ENCODE peak calls at places on chromosomes 16 and 17, in nine cellular contexts. I is transverse colon; H is A172; K is SK-MEL-5; L is epithelial cell of esophagus; R is T-helper 2 cell; O is cardiac fibroblast; D is skeletal muscle cell; P is activated CD4-positive, alpha-beta memory T cell treated with anti-CD3 and anti-CD28 coated beads, Interleukin-2, amount 10 ng/mL, durations not matched to agents 7 days and 5 days. M is an unnamed sample.

GRCh38 chr16:11478431-11479119 is 108.1 kb downstream of the LITAF start:
- DNase-seq in I (no peak), H (no peak), K (no peak), L (no peak), R (no peak), O (no peak), D (no peak), P (no peak), M (no peak)

GRCh38 chr17:42406602-42407288 is 16.3 kb downstream of the CAVIN1 start:
- DNase-seq in I (no peak), H (no peak), K (no peak), L (no peak), R (no peak), O (no peak), D (no peak), P (no peak), M (no peak)

GRCh38 chr17:82245144-82246039 is 16.6 kb downstream of the SLC16A3 start:
- DNase-seq in I (no peak), H (no peak), K (no peak), L (peak), R (no peak), O (no peak), D (no peak), P (no peak), M (no peak)

GRCh38 chr16:53826658-53827057 is 122.7 kb downstream of the FTO start:
- DNase-seq in I (no peak), H (no peak), K (no peak), L (no peak), R (no peak), O (no peak), D (no peak), P (no peak), M (no peak)

GRCh38 chr16:31876955-31877828 is 3.6 kb downstream of the ZNF267 start:
- DNase-seq in I (no peak), H (peak), K (no peak), L (peak), R (peak), O (peak), D (peak), P (peak), M (peak)

GRCh38 chr16:15996432-15997109 is 47.2 kb downstream of the ABCC1 start:
- DNase-seq in I (no peak), H (peak), K (no peak), L (peak), R (no peak), O (peak), D (no peak), P (no peak), M (peak)

GRCh38 chr17:58306131-58306951 is 22.3 kb downstream of the TSPOAP1 start:
- DNase-seq in I (no peak), H (no peak), K (no peak), L (no peak), R (no peak), O (no peak), D (no peak), P (no peak), M (no peak)

GRCh38 chr16:31022574-31023251 is 10.6 kb upstream of the STX4 start:
- DNase-seq in I (no peak), H (no peak), K (no peak), L (no peak), R (no peak), O (no peak), D (no peak), P (no peak), M (no peak)

GRCh38 chr17:77508047-77508715 is 367.4 kb downstream of the SEC14L1 start:
- DNase-seq in I (no peak), H (no peak), K (no peak), L (peak), R (no peak), O (no peak), D (no peak), P (no peak), M (no peak)

GRCh38 chr17:6755731-6756184 is at the start of gene XAF1:
- DNase-seq in I (peak), H (no peak), K (peak), L (no peak), R (peak), O (peak), D (peak), P (peak), M (peak)

GRCh38 chr16:19001788-19002187 is 18.1 kb downstream of the TMC7 start:
- DNase-seq in I (no peak), H (peak), K (no peak), L (peak), R (no peak), O (peak), D (peak), P (no peak), M (peak)

GRCh38 chr17:45098869-45099616 is 33.3 kb downstream of the PLCD3 start:
- DNase-seq in I (peak), H (peak), K (peak), L (peak), R (peak), O (peak), D (peak), P (peak), M (peak)